ENCODE peak calls at places on chromosomes 12 and 14, in nine cellular contexts. O, N, F, D, J, B, L, X and U are unnamed samples.
A peak's percentile ranks its signal among the peaks of the same experiment; 100 is the strongest.

GRCh38 chr14:74459289-74459946 is 33.4 kb upstream of the SYNDIG1L start:
- DNase-seq in D (no peak), N (no peak), F (no peak), L (peak; percentile 51), J (no peak), X (peak; percentile 56), B (no peak), O (peak; percentile 24), U (no peak)

GRCh38 chr12:107322063-107322462 is 228.7 kb upstream of the CRY1 start:
- DNase-seq in O (no peak), N (peak; percentile 49), L (no peak), J (no peak), D (no peak), X (no peak), F (no peak), B (no peak), U (peak; percentile 22)

GRCh38 chr12:106601031-106601430 is 18.2 kb downstream of the RFX4 start:
- DNase-seq in J (no peak), X (peak; percentile 40), L (no peak), B (no peak), N (no peak), O (no peak), F (no peak), D (no peak), U (no peak)

GRCh38 chr12:75954076-75954475 is 77.5 kb downstream of the PHLDA1 start:
- DNase-seq in X (no peak), L (peak; percentile 92), D (no peak), O (no peak), J (no peak), F (no peak), B (no peak), N (no peak), U (no peak)

GRCh38 chr12:62435337-62436163 is 31.1 kb upstream of the MON2 start:
- DNase-seq in O (peak; percentile 29), L (peak; percentile 77), D (peak; percentile 39), F (peak; percentile 38), B (no peak), X (peak; percentile 72), N (peak; percentile 59), J (peak; percentile 52), U (no peak)

GRCh38 chr14:88748288-88748687 is 44.5 kb downstream of the EML5 start:
- DNase-seq in L (no peak), F (no peak), N (no peak), B (no peak), X (no peak), O (no peak), D (no peak), J (no peak), U (no peak)

GRCh38 chr14:55837467-55837866 is 257.5 kb downstream of the KTN1 start:
- DNase-seq in L (no peak), J (no peak), O (no peak), B (no peak), N (no peak), D (no peak), X (no peak), F (no peak), U (no peak)

GRCh38 chr12:130787445-130788410 is 51.3 kb downstream of the STX2 start:
- DNase-seq in F (no peak), J (no peak), N (no peak), L (no peak), D (no peak), O (no peak), X (no peak), B (no peak), U (no peak)

GRCh38 chr14:61177279-61178225 is 103.6 kb downstream of the TMEM30B start:
- DNase-seq in X (no peak), L (no peak), J (no peak), N (no peak), O (no peak), B (no peak), D (no peak), F (no peak), U (no peak)

GRCh38 chr12:111297703-111298426 is 71.0 kb downstream of the PHETA1 start:
- DNase-seq in B (no peak), N (no peak), D (no peak), J (no peak), O (no peak), F (no peak), L (no peak), X (no peak), U (no peak)

GRCh38 chr14:34043627-34044372 is 92.9 kb upstream of the EGLN3 start:
- DNase-seq in L (peak; percentile 67), O (no peak), B (no peak), J (no peak), X (no peak), N (peak; percentile 63), D (no peak), F (no peak), U (peak; percentile 46)

GRCh38 chr14:94227029-94227428 is 52.9 kb downstream of the PPP4R4 start:
- DNase-seq in L (no peak), X (no peak), N (no peak), B (no peak), O (no peak), F (no peak), J (no peak), D (no peak), U (no peak)

GRCh38 chr12:29428630-29429029 is 47.7 kb upstream of the ERGIC2 start:
- DNase-seq in O (no peak), B (no peak), L (no peak), X (no peak), J (no peak), D (no peak), N (no peak), F (no peak), U (no peak)

GRCh38 chr14:69636051-69636639 is 24.7 kb downstream of the SUSD6 start:
- DNase-seq in B (no peak), L (no peak), F (no peak), N (no peak), X (no peak), D (no peak), J (no peak), O (no peak), U (no peak)

GRCh38 chr14:81450100-81450531 is 50.0 kb upstream of the STON2 start:
- DNase-seq in N (no peak), J (no peak), F (peak; percentile 78), O (peak; percentile 58), B (no peak), X (peak; percentile 87), D (peak; percentile 68), L (no peak), U (no peak)

GRCh38 chr12:75646329-75646940 is 135.0 kb upstream of the KRR1 start:
- DNase-seq in D (no peak), B (no peak), X (no peak), O (no peak), F (no peak), N (no peak), L (no peak), J (no peak), U (no peak)

GRCh38 chr14:68815288-68816182 is 22.7 kb upstream of the ZFP36L1 start:
- DNase-seq in J (no peak), L (no peak), O (peak; percentile 34), X (peak; percentile 79), B (no peak), F (no peak), N (no peak), D (no peak), U (no peak)

DNA sequence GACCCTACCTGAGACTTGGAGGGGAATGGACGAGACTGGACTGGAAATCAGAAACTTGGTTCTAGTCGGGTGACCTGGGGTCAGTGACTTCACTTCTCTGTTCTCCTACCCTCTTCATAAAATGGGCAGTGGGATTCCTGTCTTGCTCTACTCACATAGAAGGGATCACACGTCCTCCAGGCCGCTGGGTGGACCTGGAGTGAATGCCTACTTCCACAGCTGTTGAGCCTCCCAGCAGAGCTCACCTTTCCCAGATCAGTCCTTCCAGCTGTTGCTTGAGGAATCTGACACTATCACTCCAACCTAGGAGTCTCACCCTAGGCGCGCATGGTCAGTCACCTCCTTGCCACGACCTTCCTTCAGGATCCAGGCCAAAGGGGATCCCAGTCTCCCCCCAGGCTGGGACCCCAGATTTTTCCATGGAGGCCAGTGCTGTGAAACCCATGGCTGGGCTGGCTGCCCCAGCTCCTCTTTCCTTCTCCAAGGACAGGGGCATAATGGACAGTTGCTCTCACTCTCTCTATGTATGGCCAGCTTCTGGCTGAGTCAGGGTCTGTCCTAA is 641 bp downstream of the ACVRL1 start:
- DNase-seq in N (peak; percentile 43), L (no peak), D (no peak), B (no peak), F (no peak), J (no peak), O (no peak), X (no peak), U (no peak)
- H3K4me1 ChIP-seq in N (no peaks in the 10 kb centered on the region), L (no peaks in the 10 kb centered on the region), D (no peaks in the 10 kb centered on the region), B (no peaks in the 10 kb centered on the region), F (peaks cover 70% of the 10 kb centered on the region), J (peaks cover 32% of the 10 kb centered on the region), O (peaks cover 83% of the 10 kb centered on the region), X (peaks cover 22% of the 10 kb centered on the region), U (peaks cover 2% of the 10 kb centered on the region)

DNA sequence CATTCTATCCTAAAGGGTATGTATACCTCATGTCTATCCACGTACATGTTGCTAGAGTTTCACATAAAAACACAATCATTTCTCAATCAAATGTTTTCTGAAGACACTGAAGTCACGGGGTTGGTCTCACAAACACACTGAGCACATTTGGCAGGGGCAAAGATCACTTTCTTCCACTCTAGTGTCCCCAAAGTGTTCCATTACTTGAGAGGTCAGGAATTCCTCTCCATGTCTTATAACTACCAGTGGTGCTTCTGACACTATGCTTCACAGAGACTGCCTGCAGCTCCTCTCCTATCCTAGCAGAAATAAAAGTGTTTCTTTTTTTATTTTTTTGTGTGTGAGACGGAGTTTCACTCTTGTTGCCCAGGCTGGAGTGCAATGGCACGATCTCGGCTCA is 19.1 kb downstream of the ZFYVE1 start:
- DNase-seq in F (no peak), L (no peak), J (no peak), N (no peak), X (no peak), B (no peak), D (no peak), O (no peak), U (no peak)
- H3K27ac ChIP-seq in F (no peak overlapping the region), L (no peak overlapping the region), J (peak overlapping the region; percentile 43), N (no peak overlapping the region), X (no peak overlapping the region), B (no peak overlapping the region), D (no peak overlapping the region), O (no peak overlapping the region), U (no peak overlapping the region)

DNA sequence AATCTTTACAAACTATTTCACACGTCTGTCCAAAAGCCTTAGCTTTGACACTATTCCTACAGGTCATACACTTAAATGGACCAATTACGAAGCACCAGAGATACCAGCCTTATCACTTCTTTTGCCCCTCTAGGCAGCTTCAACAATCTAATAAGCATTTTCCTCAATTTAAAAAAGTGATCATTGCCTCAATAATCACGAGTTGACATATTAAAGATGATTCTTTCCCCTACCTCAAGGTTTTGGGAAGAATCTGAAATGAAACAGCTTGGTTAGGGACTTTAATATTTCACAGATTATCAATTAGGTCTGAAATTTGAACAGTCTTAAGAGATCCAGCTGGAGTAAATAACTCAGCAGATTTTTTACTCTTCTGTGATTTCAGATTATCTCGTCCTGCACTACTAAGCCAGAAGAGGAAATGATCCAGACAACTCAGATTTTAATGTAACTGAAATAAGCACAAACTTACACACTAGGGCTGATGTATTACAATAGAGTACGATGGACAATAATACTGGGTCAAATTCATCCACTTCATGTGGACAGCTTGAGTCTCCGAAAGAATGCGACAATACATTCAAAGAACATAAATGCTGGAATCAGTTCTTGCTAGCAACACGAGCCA is 15.9 kb downstream of the UBE2N start:
- DNase-seq in N (no peak), J (no peak), D (no peak), B (no peak), L (no peak), F (no peak), X (no peak), O (no peak), U (no peak)
- H3K4me3 ChIP-seq in N (no peak overlapping the region), J (no peak overlapping the region), D (no peak overlapping the region), B (no peak overlapping the region), L (no peak overlapping the region), F (no peak overlapping the region), X (no peak overlapping the region), O (no peak overlapping the region), U (no peak overlapping the region)

GRCh38 chr12:57133916-57134315 is 5.6 kb downstream of the LRP1 start:
- DNase-seq in N (no peak), O (peak; percentile 78), X (peak; percentile 90), J (peak; percentile 7), F (peak; percentile 42), B (no peak), D (no peak), L (no peak), U (no peak)
- H3K4me1 ChIP-seq in N (peaks cover 12% of the 10 kb centered on the region), O (peaks cover 97% of the 10 kb centered on the region), X (peaks cover 9% of the 10 kb centered on the region), J (peaks cover 70% of the 10 kb centered on the region), F (peaks cover 73% of the 10 kb centered on the region), B (peaks cover 2% of the 10 kb centered on the region), D (peaks cover 41% of the 10 kb centered on the region), L (peaks cover 48% of the 10 kb centered on the region), U (peaks cover 4% of the 10 kb centered on the region)